ENCODE peak calls at places on chromosomes 16 and 17, in nine cellular contexts. One of them, this sample, is unnamed.

GRCh38 chr16:87897563-87898505 is 28.5 kb upstream of the SLC7A5 start:
- DNase-seq in esophagus squamous epithelium: no peak
- DNase-seq in epithelial cell of esophagus: no peak
- DNase-seq in BJ: no peak
- DNase-seq in colonic mucosa: no peak
- DNase-seq in RWPE1: no peak
- DNase-seq in transverse colon: no peak
- DNase-seq in vagina: no peak
- DNase-seq in nephron progenitor cell: no peak
- DNase-seq in this sample: no peak

GRCh38 chr16:4435668-4436067 is 10.0 kb downstream of the DNAJA3 start:
- DNase-seq in esophagus squamous epithelium: no peak
- DNase-seq in epithelial cell of esophagus: no peak
- DNase-seq in BJ: no peak
- DNase-seq in colonic mucosa: no peak
- DNase-seq in RWPE1: no peak
- DNase-seq in transverse colon: no peak
- DNase-seq in vagina: no peak
- DNase-seq in nephron progenitor cell: no peak
- DNase-seq in this sample: no peak

GRCh38 chr17:46991618-46992017 is 12.6 kb upstream of the RPRML start:
- DNase-seq in esophagus squamous epithelium: no peak
- DNase-seq in epithelial cell of esophagus: no peak
- DNase-seq in BJ: no peak
- DNase-seq in colonic mucosa: no peak
- DNase-seq in RWPE1: no peak
- DNase-seq in transverse colon: no peak
- DNase-seq in vagina: no peak
- DNase-seq in nephron progenitor cell: no peak
- DNase-seq in this sample: no peak

GRCh38 chr16:76386784-76387183 is 109.6 kb downstream of the CNTNAP4 start:
- DNase-seq in esophagus squamous epithelium: no peak
- DNase-seq in epithelial cell of esophagus: peak
- DNase-seq in BJ: no peak
- DNase-seq in colonic mucosa: no peak
- DNase-seq in RWPE1: no peak
- DNase-seq in transverse colon: no peak
- DNase-seq in vagina: no peak
- DNase-seq in nephron progenitor cell: no peak
- DNase-seq in this sample: no peak

GRCh38 chr16:24988593-24989338 is 26.4 kb downstream of the ARHGAP17 start:
- DNase-seq in esophagus squamous epithelium: no peak
- DNase-seq in epithelial cell of esophagus: peak
- DNase-seq in BJ: peak
- DNase-seq in colonic mucosa: peak
- DNase-seq in RWPE1: no peak
- DNase-seq in transverse colon: peak
- DNase-seq in vagina: no peak
- DNase-seq in nephron progenitor cell: no peak
- DNase-seq in this sample: no peak

GRCh38 chr16:20910781-20911321 is 10.3 kb downstream of the LYRM1 start:
- DNase-seq in esophagus squamous epithelium: no peak
- DNase-seq in epithelial cell of esophagus: peak
- DNase-seq in BJ: peak
- DNase-seq in colonic mucosa: no peak
- DNase-seq in RWPE1: peak
- DNase-seq in transverse colon: no peak
- DNase-seq in vagina: no peak
- DNase-seq in nephron progenitor cell: no peak
- DNase-seq in this sample: no peak

GRCh38 chr16:70577256-70577698 is 53.7 kb downstream of the SF3B3 start:
- DNase-seq in esophagus squamous epithelium: no peak
- DNase-seq in epithelial cell of esophagus: peak
- DNase-seq in BJ: no peak
- DNase-seq in colonic mucosa: no peak
- DNase-seq in RWPE1: peak
- DNase-seq in transverse colon: no peak
- DNase-seq in vagina: no peak
- DNase-seq in nephron progenitor cell: no peak
- DNase-seq in this sample: no peak

GRCh38 chr16:85423631-85424030 is 189.5 kb upstream of the GSE1 start:
- DNase-seq in esophagus squamous epithelium: no peak
- DNase-seq in epithelial cell of esophagus: no peak
- DNase-seq in BJ: no peak
- DNase-seq in colonic mucosa: no peak
- DNase-seq in RWPE1: no peak
- DNase-seq in transverse colon: no peak
- DNase-seq in vagina: no peak
- DNase-seq in nephron progenitor cell: peak
- DNase-seq in this sample: no peak

GRCh38 chr16:73569266-73569665 is 521.3 kb upstream of the ZFHX3 start:
- DNase-seq in esophagus squamous epithelium: no peak
- DNase-seq in epithelial cell of esophagus: no peak
- DNase-seq in BJ: no peak
- DNase-seq in colonic mucosa: no peak
- DNase-seq in RWPE1: no peak
- DNase-seq in transverse colon: no peak
- DNase-seq in vagina: no peak
- DNase-seq in nephron progenitor cell: no peak
- DNase-seq in this sample: no peak

GRCh38 chr17:79504181-79504605 is 106.7 kb downstream of the RBFOX3 start:
- DNase-seq in esophagus squamous epithelium: no peak
- DNase-seq in epithelial cell of esophagus: no peak
- DNase-seq in BJ: no peak
- DNase-seq in colonic mucosa: no peak
- DNase-seq in RWPE1: no peak
- DNase-seq in transverse colon: no peak
- DNase-seq in vagina: no peak
- DNase-seq in nephron progenitor cell: no peak
- DNase-seq in this sample: no peak

GRCh38 chr17:75922963-75923874 is 17.6 kb downstream of the FBF1 start:
- DNase-seq in esophagus squamous epithelium: no peak
- DNase-seq in epithelial cell of esophagus: no peak
- DNase-seq in BJ: no peak
- DNase-seq in colonic mucosa: no peak
- DNase-seq in RWPE1: no peak
- DNase-seq in transverse colon: peak
- DNase-seq in vagina: no peak
- DNase-seq in nephron progenitor cell: no peak
- DNase-seq in this sample: no peak

GRCh38 chr17:75925103-75925502 is 15.7 kb downstream of the FBF1 start:
- DNase-seq in esophagus squamous epithelium: no peak
- DNase-seq in epithelial cell of esophagus: no peak
- DNase-seq in BJ: no peak
- DNase-seq in colonic mucosa: no peak
- DNase-seq in RWPE1: no peak
- DNase-seq in transverse colon: no peak
- DNase-seq in vagina: no peak
- DNase-seq in nephron progenitor cell: no peak
- DNase-seq in this sample: peak

GRCh38 chr17:75931062-75931461 is 9.8 kb downstream of the FBF1 start:
- DNase-seq in esophagus squamous epithelium: no peak
- DNase-seq in epithelial cell of esophagus: no peak
- DNase-seq in BJ: no peak
- DNase-seq in colonic mucosa: no peak
- DNase-seq in RWPE1: no peak
- DNase-seq in transverse colon: no peak
- DNase-seq in vagina: no peak
- DNase-seq in nephron progenitor cell: no peak
- DNase-seq in this sample: no peak

GRCh38 chr17:75925912-75926311 is 14.9 kb downstream of the FBF1 start:
- DNase-seq in esophagus squamous epithelium: no peak
- DNase-seq in epithelial cell of esophagus: no peak
- DNase-seq in BJ: no peak
- DNase-seq in colonic mucosa: no peak
- DNase-seq in RWPE1: no peak
- DNase-seq in transverse colon: no peak
- DNase-seq in vagina: no peak
- DNase-seq in nephron progenitor cell: no peak
- DNase-seq in this sample: peak

DNA sequence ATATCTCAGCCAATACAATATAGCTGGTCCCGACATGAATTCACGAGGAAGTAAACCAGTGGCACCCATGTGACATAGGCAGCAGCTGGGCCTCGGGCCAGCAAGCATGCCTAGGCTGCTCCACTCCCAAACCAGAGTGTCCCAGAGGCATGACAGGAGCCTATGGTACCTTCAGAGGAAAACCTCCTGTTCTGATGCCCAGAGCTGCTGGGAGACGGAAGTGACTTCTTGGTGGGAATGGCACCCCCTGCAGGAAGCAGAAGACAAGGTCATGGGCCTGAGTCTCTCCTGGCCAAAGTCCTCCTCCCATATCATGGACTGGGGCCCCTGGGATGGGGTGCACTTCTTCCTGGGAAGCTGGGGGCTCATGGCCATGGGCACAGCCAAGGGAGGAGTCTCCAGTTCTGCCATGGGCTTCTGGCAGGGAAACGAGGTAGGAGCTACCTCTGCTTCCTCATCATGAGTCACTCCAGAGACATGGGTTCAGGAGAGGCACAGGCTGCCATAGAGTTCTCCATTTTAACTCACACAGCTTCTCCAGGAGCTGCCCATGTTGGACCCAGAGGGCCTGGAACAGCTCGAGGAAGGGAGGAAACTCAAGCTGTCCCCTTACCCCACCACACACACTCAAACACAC is 13.4 kb downstream of the FBF1 start:
- DNase-seq in esophagus squamous epithelium: no peak
- DNase-seq in epithelial cell of esophagus: peak
- DNase-seq in BJ: no peak
- DNase-seq in colonic mucosa: peak
- DNase-seq in RWPE1: peak
- DNase-seq in transverse colon: peak
- DNase-seq in vagina: no peak
- DNase-seq in nephron progenitor cell: no peak
- DNase-seq in this sample: peak
- TF ChIP-seq CTCF in esophagus squamous epithelium: peak
- TF ChIP-seq CTCF in epithelial cell of esophagus: peak
- TF ChIP-seq CTCF in BJ: peak
- TF ChIP-seq CTCF in colonic mucosa: peak
- TF ChIP-seq CTCF in RWPE1: no peak
- TF ChIP-seq CTCF in transverse colon: peak
- TF ChIP-seq CTCF in vagina: no peak
- TF ChIP-seq CTCF in nephron progenitor cell: peak
- TF ChIP-seq CTCF in this sample: no peak

DNA sequence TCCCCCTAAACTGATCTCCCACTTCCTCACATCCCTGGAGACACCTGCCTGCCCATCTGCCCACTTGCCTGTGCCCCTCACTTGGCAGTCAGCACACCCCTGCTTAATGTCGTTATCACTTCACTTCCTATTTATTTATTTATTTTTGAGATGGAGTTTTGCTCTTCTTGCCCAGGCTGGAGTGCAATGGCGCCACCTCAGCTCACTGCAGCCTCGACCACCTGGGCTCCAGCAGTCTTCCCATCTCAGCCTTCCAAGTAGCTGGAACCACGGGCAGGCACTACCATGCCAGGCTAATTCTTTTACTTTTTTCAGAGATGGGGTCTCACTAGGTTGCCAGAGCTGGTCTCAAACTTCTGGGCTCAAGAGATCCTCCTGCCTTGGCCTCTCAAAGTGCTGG is 23.5 kb upstream of the PHOSPHO1 start:
- DNase-seq in esophagus squamous epithelium: no peak
- DNase-seq in epithelial cell of esophagus: no peak
- DNase-seq in BJ: no peak
- DNase-seq in colonic mucosa: no peak
- DNase-seq in RWPE1: no peak
- DNase-seq in transverse colon: no peak
- DNase-seq in vagina: no peak
- DNase-seq in nephron progenitor cell: no peak
- DNase-seq in this sample: no peak
- TF ChIP-seq CTCF in esophagus squamous epithelium: no peak
- TF ChIP-seq CTCF in epithelial cell of esophagus: no peak
- TF ChIP-seq CTCF in BJ: no peak
- TF ChIP-seq CTCF in colonic mucosa: no peak
- TF ChIP-seq CTCF in RWPE1: no peak
- TF ChIP-seq CTCF in transverse colon: no peak
- TF ChIP-seq CTCF in vagina: no peak
- TF ChIP-seq CTCF in nephron progenitor cell: no peak
- TF ChIP-seq CTCF in this sample: no peak

DNA sequence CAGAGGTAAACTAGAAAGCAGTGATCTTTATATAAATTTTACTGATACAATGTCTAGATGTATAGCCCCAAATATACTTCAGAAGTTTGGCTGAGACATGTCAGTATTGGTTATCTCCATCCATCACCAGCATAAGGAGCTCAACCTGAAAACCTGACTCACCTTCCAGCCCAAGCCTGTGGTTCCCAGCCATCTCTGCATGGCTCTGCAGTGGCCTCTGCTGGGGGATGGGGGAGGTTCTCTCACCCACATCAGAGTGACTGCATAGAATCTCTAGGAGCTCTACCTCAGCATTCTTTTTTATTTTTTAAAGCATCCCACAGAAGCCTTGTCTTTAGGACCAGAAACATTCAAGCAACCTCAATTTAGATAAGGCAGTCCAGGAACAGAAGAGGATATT is 27.3 kb downstream of the USP7 start:
- DNase-seq in esophagus squamous epithelium: no peak
- DNase-seq in epithelial cell of esophagus: peak
- DNase-seq in BJ: no peak
- DNase-seq in colonic mucosa: no peak
- DNase-seq in RWPE1: peak
- DNase-seq in transverse colon: peak
- DNase-seq in vagina: no peak
- DNase-seq in nephron progenitor cell: peak
- DNase-seq in this sample: peak
- TF ChIP-seq CTCF in esophagus squamous epithelium: peak
- TF ChIP-seq CTCF in epithelial cell of esophagus: peak
- TF ChIP-seq CTCF in BJ: peak
- TF ChIP-seq CTCF in colonic mucosa: peak
- TF ChIP-seq CTCF in RWPE1: peak
- TF ChIP-seq CTCF in transverse colon: peak
- TF ChIP-seq CTCF in vagina: no peak
- TF ChIP-seq CTCF in nephron progenitor cell: peak
- TF ChIP-seq CTCF in this sample: peak

DNA sequence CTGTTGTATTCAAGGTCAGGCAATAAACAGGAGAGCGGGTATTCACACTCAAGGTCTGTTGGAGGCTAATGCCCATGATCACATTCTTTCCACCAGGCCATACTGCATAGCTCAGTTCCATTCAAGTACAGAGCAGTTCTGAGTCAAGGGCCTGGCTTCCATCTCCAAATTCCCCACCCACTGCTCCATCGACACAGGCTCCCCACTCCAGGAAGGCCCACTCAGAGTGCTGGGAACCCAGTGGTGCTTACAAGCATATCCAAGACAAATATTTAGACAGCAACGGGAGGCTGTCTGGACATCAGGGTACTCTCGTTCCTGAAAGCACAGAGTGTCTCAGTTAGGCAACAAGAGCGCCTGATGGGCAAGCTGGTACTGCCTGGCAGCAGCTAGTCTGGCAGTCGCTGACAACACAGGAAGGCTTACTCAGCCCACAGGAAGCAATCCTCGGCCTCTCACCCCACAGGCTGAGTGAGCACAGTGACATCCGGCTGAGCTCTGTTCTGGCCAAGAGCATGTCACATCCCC is 40.9 kb downstream of the RFFL start:
- DNase-seq in esophagus squamous epithelium: peak
- DNase-seq in epithelial cell of esophagus: peak
- DNase-seq in BJ: peak
- DNase-seq in colonic mucosa: peak
- DNase-seq in RWPE1: peak
- DNase-seq in transverse colon: peak
- DNase-seq in vagina: no peak
- DNase-seq in nephron progenitor cell: no peak
- DNase-seq in this sample: peak
- TF ChIP-seq CTCF in esophagus squamous epithelium: peak
- TF ChIP-seq CTCF in epithelial cell of esophagus: no peak
- TF ChIP-seq CTCF in BJ: peak
- TF ChIP-seq CTCF in colonic mucosa: no peak
- TF ChIP-seq CTCF in RWPE1: no peak
- TF ChIP-seq CTCF in transverse colon: peak
- TF ChIP-seq CTCF in vagina: no peak
- TF ChIP-seq CTCF in nephron progenitor cell: no peak
- TF ChIP-seq CTCF in this sample: no peak

GRCh38 chr17:43695968-43696865 is 34.5 kb upstream of the MEOX1 start:
- DNase-seq in esophagus squamous epithelium: no peak
- DNase-seq in epithelial cell of esophagus: no peak
- DNase-seq in BJ: no peak
- DNase-seq in colonic mucosa: no peak
- DNase-seq in RWPE1: no peak
- DNase-seq in transverse colon: no peak
- DNase-seq in vagina: no peak
- DNase-seq in nephron progenitor cell: no peak
- DNase-seq in this sample: no peak
- TF ChIP-seq CTCF in esophagus squamous epithelium: no peak
- TF ChIP-seq CTCF in epithelial cell of esophagus: no peak
- TF ChIP-seq CTCF in BJ: peak
- TF ChIP-seq CTCF in colonic mucosa: no peak
- TF ChIP-seq CTCF in RWPE1: no peak
- TF ChIP-seq CTCF in transverse colon: no peak
- TF ChIP-seq CTCF in vagina: no peak
- TF ChIP-seq CTCF in nephron progenitor cell: no peak
- TF ChIP-seq CTCF in this sample: no peak

This sample was measured in GM13976.